ENCODE peak calls at places on chromosomes 6 and 20, in ten cellular contexts. Z, N, M, U, Y, J, L, X, W and G are unnamed samples.

GRCh38 chr6:30556006-30556713 is at the start of gene GNL1:
- DNase-seq in J (peak), X (peak), M (peak), U (peak), Z (peak), W (peak), L (peak), N (peak), Y (peak), G (peak)

GRCh38 chr6:1574895-1575212 is 34.9 kb upstream of the FOXC1 start:
- DNase-seq in W (no peak), Z (no peak), Y (peak), U (no peak), J (no peak), N (no peak), M (no peak), X (no peak), L (no peak), G (no peak)

GRCh38 chr6:39666706-39667489 is 58.3 kb downstream of the KIF6 start:
- DNase-seq in Y (no peak), Z (no peak), M (no peak), X (no peak), L (no peak), J (no peak), N (no peak), W (no peak), U (no peak), G (no peak)

GRCh38 chr6:166629628-166630027 is 2.6 kb upstream of the RPS6KA2 start:
- DNase-seq in N (no peak), L (no peak), X (no peak), W (no peak), J (no peak), U (no peak), M (no peak), Y (no peak), Z (no peak), G (no peak)

GRCh38 chr6:73722318-73723060 is 26.5 kb downstream of the CD109 start:
- DNase-seq in U (no peak), Y (no peak), M (no peak), Z (no peak), W (no peak), X (no peak), N (no peak), J (no peak), L (peak), G (no peak)

GRCh38 chr20:60224914-60225313 is 266.7 kb downstream of the CDH26 start:
- DNase-seq in J (no peak), Z (no peak), L (no peak), N (no peak), M (no peak), W (no peak), Y (no peak), X (no peak), U (no peak), G (no peak)

GRCh38 chr6:32952817-32953739 is at the start of gene HLA-DMA:
- DNase-seq in M (peak), Y (peak), U (peak), J (peak), Z (peak), X (peak), N (peak), W (peak), L (peak), G (peak)

GRCh38 chr6:43159599-43159998 is 11.5 kb upstream of the SRF start:
- DNase-seq in W (no peak), U (no peak), Y (no peak), L (no peak), N (no peak), J (no peak), Z (no peak), M (no peak), X (no peak), G (no peak)

GRCh38 chr6:16911088-16911487 is 149.8 kb upstream of the ATXN1 start:
- DNase-seq in N (no peak), J (no peak), M (no peak), X (no peak), U (no peak), Y (no peak), Z (no peak), L (no peak), W (no peak), G (no peak)

GRCh38 chr6:138287144-138287955 is 69.1 kb upstream of the PBOV1 start:
- DNase-seq in M (no peak), Z (peak), X (peak), L (no peak), J (peak), Y (peak), U (no peak), N (peak), W (peak), G (no peak)

GRCh38 chr6:57173056-57173885 is 1.1 kb downstream of the BAG2 start:
- DNase-seq in X (no peak), M (no peak), N (no peak), Z (no peak), J (no peak), Y (peak), U (no peak), W (no peak), L (no peak), G (no peak)

GRCh38 chr20:31857861-31858835 is 12.2 kb downstream of the DUSP15 start:
- DNase-seq in J (no peak), Z (no peak), L (no peak), M (peak), X (no peak), U (peak), N (no peak), Y (no peak), W (no peak), G (no peak)

GRCh38 chr20:5705827-5706226 is 44.4 kb upstream of the SHLD1 start:
- DNase-seq in W (no peak), M (no peak), L (no peak), J (no peak), Y (no peak), N (no peak), X (no peak), Z (no peak), U (no peak), G (no peak)

GRCh38 chr20:48171071-48171470 is 385.8 kb upstream of the SULF2 start:
- DNase-seq in J (no peak), W (no peak), U (no peak), L (no peak), Z (no peak), M (no peak), Y (no peak), X (no peak), N (no peak), G (no peak)

GRCh38 chr6:139016337-139017213 is 12.0 kb upstream of the ABRACL start:
- DNase-seq in J (no peak), Z (no peak), Y (no peak), X (no peak), N (no peak), M (no peak), U (no peak), L (no peak), W (no peak), G (no peak)

GRCh38 chr6:170152111-170152926 is 138.6 kb downstream of the DLL1 start:
- DNase-seq in X (no peak), J (peak), N (peak), M (peak), Y (no peak), L (no peak), W (no peak), Z (no peak), U (peak), G (peak)

GRCh38 chr6:116387374-116387773 is 16.6 kb downstream of the DSE start:
- DNase-seq in L (no peak), Z (no peak), N (no peak), U (no peak), W (no peak), M (no peak), J (no peak), X (no peak), Y (no peak), G (no peak)

DNA sequence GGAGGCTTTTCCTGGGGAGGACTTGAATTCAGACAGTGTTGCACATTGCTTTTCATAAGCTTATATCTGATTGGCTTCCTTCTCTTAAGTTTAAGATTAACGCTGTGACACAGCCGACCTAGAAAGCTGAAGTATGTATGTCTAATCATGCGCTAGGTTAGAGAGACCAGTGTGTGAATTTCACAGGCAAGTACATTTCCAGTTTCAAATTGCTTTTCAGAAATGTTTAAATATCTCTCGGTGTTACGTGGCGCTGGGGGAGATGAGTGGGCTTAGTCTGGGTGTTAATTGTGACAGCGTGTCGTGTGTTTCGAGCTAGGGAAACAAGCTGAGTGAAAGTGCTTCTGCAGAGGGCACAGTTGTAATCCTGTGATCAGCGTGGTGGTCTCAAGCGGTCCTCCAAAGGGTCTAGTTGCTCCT is 166.5 kb downstream of the SASH1 start:
- DNase-seq in U (no peak), J (no peak), Z (no peak), Y (no peak), X (no peak), M (no peak), N (no peak), L (no peak), W (no peak), G (no peak)
- H3K27ac ChIP-seq in U (peak), J (no peak), Z (no peak), Y (no peak), X (no peak), M (peak), N (peak), L (no peak), W (no peak), G (peak)

GRCh38 chr6:41561386-41561785 is 15.2 kb downstream of the FOXP4 start:
- DNase-seq in J (peak), U (no peak), N (no peak), X (no peak), M (no peak), Y (no peak), W (no peak), Z (no peak), L (no peak), G (no peak)

GRCh38 chr6:41563060-41563776 is 17.0 kb downstream of the FOXP4 start:
- DNase-seq in N (no peak), Z (no peak), X (no peak), M (no peak), W (no peak), L (no peak), U (no peak), J (no peak), Y (no peak), G (no peak)

GRCh38 chr6:41560440-41561192 is 14.4 kb downstream of the FOXP4 start:
- DNase-seq in X (peak), U (no peak), L (no peak), Z (no peak), Y (peak), N (peak), W (peak), J (peak), M (no peak), G (peak)

GRCh38 chr6:41562633-41562975 is 16.4 kb downstream of the FOXP4 start:
- DNase-seq in J (no peak), N (no peak), L (no peak), X (no peak), U (no peak), W (no peak), M (no peak), Y (no peak), Z (no peak), G (no peak)

DNA sequence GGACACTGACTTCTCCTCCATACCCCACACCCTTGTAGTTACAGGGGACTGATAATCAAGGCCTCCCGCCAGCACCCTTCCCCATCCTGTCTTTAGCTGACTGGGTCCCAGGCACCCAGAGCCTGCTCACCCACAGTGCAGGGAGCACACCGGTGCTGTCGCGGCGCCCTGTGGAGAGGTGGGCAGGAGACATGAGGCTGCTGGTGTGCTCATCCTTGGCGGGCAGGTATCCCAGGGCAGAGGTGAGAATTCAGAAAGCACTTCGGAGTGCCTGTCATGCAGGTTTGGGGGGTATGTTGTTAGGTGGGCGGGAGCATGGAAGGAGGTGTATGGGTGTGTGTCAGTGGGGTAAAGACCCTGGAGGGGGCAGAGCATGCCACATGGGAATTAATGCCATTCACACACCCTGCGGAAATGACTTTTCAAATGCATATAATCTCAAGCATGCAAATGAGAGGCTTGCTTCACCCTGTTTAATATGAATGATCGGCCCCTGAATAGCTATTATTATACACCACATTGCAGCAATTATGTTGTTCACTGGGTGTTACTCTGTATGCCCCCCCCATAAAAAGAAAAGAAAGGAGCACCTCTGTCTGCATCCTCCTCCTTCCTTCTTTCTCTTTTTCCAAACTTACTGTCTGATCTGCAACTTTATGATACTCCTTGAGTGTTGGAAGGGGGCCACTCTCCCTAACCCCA is 15.9 kb downstream of the FOXP4 start:
- DNase-seq in J (no peak), L (no peak), X (no peak), N (no peak), W (no peak), Y (peak), M (no peak), U (no peak), Z (no peak), G (no peak)
- H3K27ac ChIP-seq in J (peak), L (no peak), X (no peak), N (no peak), W (no peak), Y (no peak), M (no peak), U (no peak), Z (no peak), G (peak)

DNA sequence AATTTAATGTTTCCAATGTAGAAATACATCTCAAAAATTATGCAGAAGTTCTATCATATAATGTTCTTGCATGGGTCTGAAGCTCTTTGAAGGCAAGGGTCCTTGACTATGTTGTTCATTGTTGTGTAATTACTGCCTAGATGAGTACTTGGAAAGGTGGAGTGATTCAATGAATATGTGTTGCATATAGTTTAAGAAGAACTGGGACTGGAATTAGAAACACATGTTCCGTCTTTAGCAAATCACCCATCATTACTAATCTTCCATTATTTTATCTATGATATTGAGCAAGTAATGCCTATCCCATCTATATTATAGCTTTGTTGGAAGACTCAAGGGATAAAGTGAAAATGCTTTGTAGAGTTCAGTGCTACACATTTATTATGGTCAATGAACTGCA is 147.3 kb downstream of the LAMA2 start:
- DNase-seq in J (no peak), Y (no peak), W (no peak), M (no peak), U (no peak), X (no peak), N (no peak), L (no peak), Z (no peak), G (no peak)
- H3K27ac ChIP-seq in J (no peak), Y (no peak), W (no peak), M (no peak), U (no peak), X (no peak), N (no peak), L (no peak), Z (no peak), G (peak)

GRCh38 chr6:95231416-95231815 is 345.9 kb upstream of the MANEA start:
- DNase-seq in L (no peak), Z (no peak), U (no peak), M (no peak), J (no peak), X (no peak), Y (no peak), N (no peak), W (no peak), G (no peak)

GRCh38 chr6:95230071-95230740 is 347.1 kb upstream of the MANEA start:
- DNase-seq in J (no peak), M (no peak), Z (no peak), N (no peak), X (no peak), Y (no peak), U (no peak), W (no peak), L (no peak), G (no peak)

GRCh38 chr6:95227301-95227700 is 350.0 kb upstream of the MANEA start:
- DNase-seq in U (no peak), X (no peak), W (no peak), N (no peak), Z (no peak), M (no peak), Y (no peak), J (no peak), L (no peak), G (no peak)

GRCh38 chr6:95232477-95232876 is 344.9 kb upstream of the MANEA start:
- DNase-seq in Y (no peak), M (no peak), W (no peak), Z (no peak), L (no peak), U (no peak), J (no peak), N (no peak), X (no peak), G (no peak)

DNA sequence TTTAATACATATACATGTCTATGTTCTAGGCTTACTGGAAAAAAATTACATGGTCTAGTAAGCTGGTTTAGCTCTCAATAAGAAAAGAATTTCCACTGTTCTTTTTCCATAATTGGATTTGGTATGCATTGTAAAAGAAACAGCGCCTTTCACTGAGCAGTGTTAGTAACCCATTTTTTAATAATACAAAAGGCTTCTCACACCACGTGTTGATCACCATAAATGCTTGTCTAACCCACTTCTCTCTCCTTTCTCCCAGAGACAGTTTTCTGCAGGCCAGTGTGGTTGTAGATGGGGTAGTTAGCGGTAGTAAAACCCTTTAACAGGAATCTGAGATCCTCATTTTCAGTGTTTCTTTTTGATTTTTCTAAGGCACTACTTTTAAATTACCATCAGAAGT is 348.7 kb upstream of the MANEA start:
- DNase-seq in X (no peak), M (no peak), W (no peak), L (no peak), Z (no peak), J (no peak), U (no peak), N (no peak), Y (no peak), G (no peak)
- H3K27ac ChIP-seq in X (no peak), M (no peak), W (no peak), L (no peak), Z (no peak), J (no peak), U (no peak), N (no peak), Y (no peak), G (no peak)

DNA sequence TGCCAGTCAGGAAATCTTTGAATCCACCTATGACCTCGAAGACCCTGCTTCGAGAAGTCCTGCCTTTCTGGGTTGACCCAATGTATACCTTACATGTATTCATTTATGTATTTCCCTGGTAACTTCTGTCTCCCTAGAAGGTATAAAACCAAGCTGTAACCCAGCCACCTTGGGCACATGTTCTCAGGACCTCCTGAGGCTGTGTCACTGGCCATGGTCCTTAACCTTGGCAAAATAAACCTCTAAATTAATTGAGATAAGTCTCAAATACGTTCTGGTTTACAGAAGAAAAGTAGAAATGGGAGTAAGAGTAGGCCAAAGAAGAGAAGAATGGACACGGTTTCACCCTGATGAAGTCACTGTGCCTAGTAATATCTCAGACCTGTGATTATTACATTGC is 30.0 kb upstream of the PPP1R3G start:
- DNase-seq in U (no peak), J (no peak), L (no peak), N (no peak), X (no peak), Y (no peak), Z (no peak), M (no peak), W (no peak), G (no peak)
- H3K27ac ChIP-seq in U (no peak), J (no peak), L (no peak), N (no peak), X (no peak), Y (no peak), Z (no peak), M (no peak), W (no peak), G (no peak)